ENCODE peak calls at places on chromosomes 2 and 18, in seven cellular contexts. R is WERI-Rb-1, Z is gastrocnemius medialis, H is IMR-90, Q is mucosa of descending colon, W is choroid plexus epithelial cell, V is heart left ventricle. J is an unnamed sample.

GRCh38 chr2:134170269-134170668 is 83.6 kb upstream of the MGAT5 start:
- DNase-seq in R (no peak), Z (no peak), H (peak), Q (no peak), W (peak), V (no peak), J (peak)

GRCh38 chr2:119958642-119959268 is 54.1 kb upstream of the EPB41L5 start:
- DNase-seq in R (no peak), Z (no peak), H (peak), Q (no peak), W (peak), V (no peak), J (peak)

GRCh38 chr2:25286025-25286400 is 55.7 kb downstream of the DNMT3A start:
- DNase-seq in R (no peak), Z (no peak), H (no peak), Q (peak), W (peak), V (no peak), J (no peak)

GRCh38 chr2:138959031-138959430 is 178.8 kb upstream of the NXPH2 start:
- DNase-seq in R (peak), Z (no peak), H (no peak), Q (no peak), W (no peak), V (no peak), J (no peak)

GRCh38 chr18:22102948-22103663 is 66.3 kb upstream of the GATA6 start:
- DNase-seq in R (no peak), Z (no peak), H (no peak), Q (no peak), W (peak), V (no peak), J (no peak)

GRCh38 chr2:30766666-30767065 is 40.6 kb downstream of the CAPN13 start:
- DNase-seq in R (no peak), Z (no peak), H (no peak), Q (no peak), W (no peak), V (no peak), J (no peak)

GRCh38 chr2:193894090-193894489 is 1699.4 kb upstream of the TMEFF2 start:
- DNase-seq in R (no peak), Z (no peak), H (no peak), Q (no peak), W (no peak), V (no peak), J (no peak)

GRCh38 chr2:112055833-112056625 is 960 bp downstream of the TMEM87B start:
- DNase-seq in R (peak), Z (peak), H (peak), Q (peak), W (peak), V (peak), J (peak)

GRCh38 chr2:46216213-46216612 is 81.0 kb upstream of the EPAS1 start:
- DNase-seq in R (no peak), Z (no peak), H (peak), Q (no peak), W (peak), V (no peak), J (peak)

GRCh38 chr2:7430869-7431641 is 513.8 kb downstream of the RNF144A start:
- DNase-seq in R (peak), Z (peak), H (no peak), Q (peak), W (no peak), V (peak), J (no peak)

GRCh38 chr18:3321133-3321812 is 59.3 kb downstream of the MYL12B start:
- DNase-seq in R (no peak), Z (no peak), H (peak), Q (no peak), W (peak), V (no peak), J (peak)

GRCh38 chr18:76479351-76480238 is 15.4 kb downstream of the ZNF516 start:
- DNase-seq in R (no peak), Z (no peak), H (no peak), Q (peak), W (no peak), V (no peak), J (no peak)

GRCh38 chr18:76475450-76476203 is 19.4 kb downstream of the ZNF516 start:
- DNase-seq in R (no peak), Z (peak), H (no peak), Q (no peak), W (no peak), V (no peak), J (no peak)

GRCh38 chr18:76480913-76481312 is 14.1 kb downstream of the ZNF516 start:
- DNase-seq in R (no peak), Z (no peak), H (no peak), Q (no peak), W (no peak), V (no peak), J (no peak)

GRCh38 chr18:76474824-76475223 is 20.2 kb downstream of the ZNF516 start:
- DNase-seq in R (no peak), Z (no peak), H (no peak), Q (no peak), W (no peak), V (no peak), J (no peak)

DNA sequence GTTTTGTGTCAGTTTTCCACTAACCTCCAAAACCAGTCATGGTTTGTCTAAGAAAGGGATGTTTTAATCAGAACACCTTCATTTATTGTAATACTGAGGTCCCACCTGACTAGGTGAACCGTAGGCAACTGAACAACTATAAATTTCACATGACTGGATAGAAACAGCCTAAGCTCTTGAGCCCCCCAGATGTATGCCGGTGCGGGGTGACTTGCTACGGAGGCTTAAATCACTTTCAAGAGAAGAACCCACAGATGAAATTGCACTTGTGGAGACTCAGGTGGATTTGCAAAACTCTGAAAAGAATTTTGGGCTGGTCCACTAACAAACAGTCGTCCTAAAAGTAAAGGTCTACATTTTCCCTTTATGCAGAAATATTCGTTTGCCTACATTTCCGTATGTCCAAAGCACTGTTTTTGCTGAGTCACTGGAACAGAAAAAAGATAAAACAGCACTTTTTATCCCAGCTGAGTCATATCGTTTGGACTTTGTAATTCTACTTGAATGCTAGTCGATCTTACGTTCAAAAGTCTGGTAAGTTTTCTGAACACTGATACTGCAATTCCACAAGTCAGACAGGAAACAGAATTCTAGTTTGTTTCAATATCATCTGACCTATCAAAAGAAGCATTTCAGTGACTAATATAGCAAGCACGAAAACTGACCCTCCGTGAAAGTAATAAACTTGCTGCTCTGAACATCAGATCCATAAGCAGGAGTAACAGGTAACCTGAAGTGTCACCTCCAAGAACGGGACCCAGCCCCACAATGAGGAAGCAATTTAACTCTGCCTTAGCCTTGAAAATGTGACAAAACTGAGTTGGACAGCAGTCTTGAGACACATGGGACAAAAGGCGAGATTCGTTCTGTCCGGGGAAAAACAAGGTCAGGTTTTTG is 18.1 kb downstream of the ZNF516 start:
- DNase-seq in R (no peak), Z (no peak), H (peak), Q (no peak), W (peak), V (no peak), J (peak)
- H3K4me3 ChIP-seq in R (no peak), Z (peak), H (peak), Q (no peak), W (peak), V (peak), J (peak)

GRCh38 chr2:50672286-50672685 is 359.6 kb downstream of the NRXN1 start:
- DNase-seq in R (no peak), Z (no peak), H (no peak), Q (no peak), W (no peak), V (no peak), J (no peak)

DNA sequence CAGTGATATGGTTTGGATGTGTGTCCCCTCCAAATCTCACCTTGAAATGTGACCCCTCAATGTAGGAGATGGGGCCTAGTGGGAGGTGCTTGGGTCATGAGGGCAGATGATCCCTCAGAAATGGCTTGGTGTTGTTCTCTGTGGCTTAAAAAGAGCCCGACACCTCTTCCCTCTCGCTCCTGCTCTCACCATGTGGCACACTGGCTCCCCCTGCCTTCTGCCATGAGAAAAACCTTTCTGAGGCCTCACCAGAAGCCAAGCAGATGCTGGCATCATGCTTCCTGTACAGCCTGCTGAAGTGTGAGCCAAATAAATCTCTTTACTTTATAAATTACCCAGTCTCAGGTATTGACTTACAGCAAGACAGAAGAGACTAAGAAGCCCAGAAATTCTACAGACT is 357.1 kb downstream of the NRXN1 start:
- DNase-seq in R (peak), Z (no peak), H (no peak), Q (no peak), W (no peak), V (no peak), J (no peak)
- TF ChIP-seq CTCF in R (peak), Z (no peak), H (no peak), Q (no peak), W (peak), V (no peak), J (no peak)

GRCh38 chr2:152031747-152032146 is 67.1 kb downstream of the CACNB4 start:
- DNase-seq in R (no peak), Z (no peak), H (no peak), Q (no peak), W (no peak), V (no peak), J (no peak)

GRCh38 chr2:152028182-152028862 is 70.5 kb downstream of the CACNB4 start:
- DNase-seq in R (no peak), Z (no peak), H (peak), Q (no peak), W (peak), V (no peak), J (peak)

DNA sequence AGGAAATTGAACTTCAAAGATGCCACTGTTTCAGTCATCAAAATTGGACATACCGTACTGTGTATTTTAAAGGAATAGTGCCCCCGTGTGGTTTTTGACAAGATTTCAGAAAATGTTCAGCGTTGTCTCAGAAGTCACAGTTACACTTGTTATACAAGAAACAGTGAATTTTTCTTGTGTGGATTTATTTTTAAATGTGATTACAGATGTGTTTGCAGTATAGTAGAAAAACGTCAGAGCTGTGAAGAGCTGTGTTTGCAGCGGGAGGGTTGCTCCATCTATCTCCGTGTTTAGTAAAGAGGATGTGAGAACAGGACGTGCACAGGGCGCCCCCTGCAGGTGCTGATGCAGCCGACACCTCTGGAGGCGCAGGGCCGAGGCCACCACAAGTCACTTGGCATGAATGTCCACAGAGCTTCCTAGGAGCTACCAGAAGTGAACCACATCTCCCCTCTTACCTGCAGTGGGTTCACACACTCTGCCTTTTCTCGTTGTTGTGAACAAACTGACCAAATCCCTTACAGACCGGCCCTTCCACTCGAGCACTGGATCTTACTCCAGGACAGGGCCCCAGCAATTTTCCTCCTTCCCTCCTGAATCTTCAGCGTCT is 73.1 kb downstream of the CACNB4 start:
- DNase-seq in R (peak), Z (peak), H (peak), Q (peak), W (peak), V (peak), J (peak)
- H3K4me3 ChIP-seq in R (peak), Z (peak), H (peak), Q (no peak), W (peak), V (peak), J (peak)

DNA sequence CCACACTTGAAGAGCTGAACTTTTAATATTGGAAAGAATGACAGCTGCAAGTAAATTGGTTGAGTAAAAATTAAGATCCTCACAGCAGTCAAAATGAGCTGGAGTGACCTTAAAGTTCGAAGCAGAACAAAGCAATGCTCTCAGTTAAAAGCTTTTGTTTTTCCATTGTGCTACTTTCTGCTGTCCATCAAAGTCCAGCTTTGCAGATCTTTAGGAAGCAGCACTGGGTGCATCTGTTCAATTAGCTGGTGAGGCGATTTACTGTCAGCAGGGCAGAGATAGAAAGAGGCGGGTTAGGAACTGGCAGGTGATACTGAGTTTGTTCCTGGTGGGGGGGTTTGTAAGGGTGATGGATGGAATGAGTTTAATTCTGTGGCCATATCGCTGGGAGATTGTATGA is 834.8 kb downstream of the CPS1 start:
- DNase-seq in R (peak), Z (no peak), H (no peak), Q (no peak), W (no peak), V (no peak), J (no peak)
- TF ChIP-seq CTCF in R (no peak), Z (no peak), H (no peak), Q (no peak), W (no peak), V (no peak), J (no peak)

GRCh38 chr18:77086034-77086433 is 46.5 kb downstream of the MBP start:
- DNase-seq in R (no peak), Z (no peak), H (peak), Q (no peak), W (peak), V (no peak), J (peak)
- H3K4me3 ChIP-seq in R (no peak), Z (no peak), H (no peak), Q (no peak), W (no peak), V (no peak), J (peak)

GRCh38 chr18:75363446-75364225 is 63.9 kb downstream of the SMIM21 start:
- DNase-seq in R (no peak), Z (no peak), H (no peak), Q (no peak), W (no peak), V (no peak), J (no peak)

GRCh38 chr18:75360941-75361340 is 66.6 kb downstream of the SMIM21 start:
- DNase-seq in R (no peak), Z (no peak), H (no peak), Q (no peak), W (no peak), V (no peak), J (no peak)

GRCh38 chr18:75358928-75359327 is 68.6 kb downstream of the SMIM21 start:
- DNase-seq in R (no peak), Z (no peak), H (no peak), Q (no peak), W (no peak), V (no peak), J (peak)

GRCh38 chr18:75362435-75362834 is 65.1 kb downstream of the SMIM21 start:
- DNase-seq in R (no peak), Z (no peak), H (no peak), Q (no peak), W (no peak), V (no peak), J (no peak)

DNA sequence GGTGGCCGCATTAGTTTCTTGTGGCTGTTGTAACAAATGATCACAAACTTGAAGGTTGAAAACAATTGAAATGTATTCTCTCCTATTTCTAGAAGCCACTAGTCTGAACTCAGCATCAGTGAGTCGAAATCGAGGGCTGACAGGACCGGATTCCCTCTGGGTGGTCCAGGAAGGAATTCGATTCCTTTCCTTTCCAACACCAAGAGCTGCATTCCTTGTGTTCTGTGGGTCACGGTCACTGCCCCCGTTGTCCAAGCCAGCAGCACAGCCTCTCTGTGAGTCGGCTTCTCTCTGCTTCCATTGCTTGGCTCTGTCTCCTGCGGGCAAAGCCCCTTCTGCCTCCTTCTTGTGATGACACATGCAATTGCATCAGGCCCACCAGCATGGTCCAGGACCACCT is 67.3 kb downstream of the SMIM21 start:
- DNase-seq in R (no peak), Z (no peak), H (no peak), Q (no peak), W (peak), V (no peak), J (no peak)
- TF ChIP-seq CTCF in R (no peak), Z (no peak), H (no peak), Q (no peak), W (no peak), V (no peak), J (no peak)

DNA sequence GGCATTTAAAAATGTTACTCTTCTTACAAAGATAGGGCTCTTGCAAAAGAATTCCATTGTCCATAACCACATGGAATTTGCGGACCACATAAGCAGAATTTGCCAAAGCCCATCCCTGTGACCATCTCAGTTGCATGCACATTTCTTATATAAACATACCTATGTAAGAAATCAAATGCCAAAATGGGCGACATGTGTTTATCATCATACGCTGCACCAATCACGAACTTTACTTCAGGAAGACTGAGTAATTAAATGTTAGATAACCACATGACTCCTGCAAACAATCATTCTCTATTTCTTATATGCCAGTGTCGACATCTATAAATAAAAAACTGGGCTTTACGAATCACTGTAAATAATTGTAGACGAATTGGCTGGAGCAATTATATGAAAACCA is 186.1 kb upstream of the RBMS1 start:
- DNase-seq in R (no peak), Z (no peak), H (no peak), Q (no peak), W (no peak), V (no peak), J (no peak)
- H3K4me3 ChIP-seq in R (no peak), Z (no peak), H (no peak), Q (no peak), W (no peak), V (no peak), J (no peak)

DNA sequence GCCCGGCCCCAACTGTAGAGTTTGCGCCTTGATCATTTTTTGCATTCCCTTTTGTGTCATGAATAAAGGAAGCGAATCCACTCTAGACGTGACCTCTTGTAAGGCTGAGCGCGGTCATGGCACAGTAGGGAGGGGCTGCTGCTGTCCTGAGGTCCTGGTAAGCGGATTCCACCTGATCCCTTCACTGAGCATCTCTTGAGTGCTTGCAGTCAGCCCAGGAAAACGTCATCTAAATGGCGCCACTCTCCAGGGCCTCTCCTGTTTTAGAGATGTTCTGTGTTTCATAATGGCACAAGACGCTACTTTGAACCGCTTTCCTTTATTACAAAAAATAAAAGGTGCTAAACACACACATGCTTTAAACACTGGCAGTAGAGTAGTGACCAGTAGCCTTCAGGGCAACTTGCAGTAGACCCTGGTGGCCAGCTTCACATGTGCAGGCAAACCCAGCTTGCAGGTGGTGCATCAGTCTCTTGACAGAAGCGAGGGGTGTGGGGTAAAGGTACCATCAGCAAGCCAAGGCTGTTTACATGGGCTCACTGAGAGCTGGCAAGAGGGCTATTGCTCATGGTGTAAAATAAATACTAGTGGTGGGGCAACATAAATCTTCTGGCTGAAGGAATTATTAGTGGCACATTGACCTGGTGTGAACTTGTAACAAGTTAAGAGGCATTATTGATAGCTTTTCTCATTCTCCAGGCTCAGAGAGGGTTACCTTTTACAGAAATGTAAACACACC is 43.0 kb upstream of the ACKR3 start:
- DNase-seq in R (no peak), Z (no peak), H (no peak), Q (no peak), W (no peak), V (no peak), J (no peak)
- TF ChIP-seq CTCF in R (no peak), Z (no peak), H (no peak), Q (no peak), W (no peak), V (no peak), J (no peak)